ENCODE peak calls at places on chromosomes 1 and 21, in seven cellular contexts. H is H1, L is mesenchymal stem cell, G is H9, C is IMR-90, Q is neuronal stem cell, T is trophoblast cell. J is an unnamed sample.

GRCh38 chr1:94970783-94971182 is 43.9 kb upstream of the CNN3 start:
- DNase-seq in H (no peak), L (no peak), G (no peak), C (no peak), Q (no peak), T (peak; percentile 61), J (peak; percentile 67)

GRCh38 chr1:10152709-10153284 is 57.6 kb upstream of the KIF1B start:
- DNase-seq in H (no peak), L (peak; percentile 48), G (peak; percentile 75), C (peak; percentile 48), Q (peak; percentile 26), T (peak; percentile 67), J (peak; percentile 68)

GRCh38 chr1:30617161-30617560 is 106.2 kb downstream of the MATN1 start:
- DNase-seq in H (no peak), L (no peak), G (no peak), C (no peak), Q (no peak), T (peak; percentile 10), J (peak; percentile 34)

GRCh38 chr1:7478797-7479499 is 292.1 kb upstream of the VAMP3 start:
- DNase-seq in H (no peak), L (peak; percentile 98), G (no peak), C (peak; percentile 100), Q (no peak), T (peak; percentile 37), J (no peak)

GRCh38 chr1:9872430-9873165 is 37.5 kb downstream of the CTNNBIP1 start:
- DNase-seq in H (no peak), L (no peak), G (no peak), C (peak; percentile 68), Q (no peak), T (no peak), J (no peak)

GRCh38 chr21:33797565-33797964 is 118.0 kb downstream of the ATP5PO start:
- DNase-seq in H (no peak), L (no peak), G (no peak), C (no peak), Q (no peak), T (no peak), J (no peak)

GRCh38 chr1:183267646-183268431 is 81.8 kb downstream of the LAMC2 start:
- DNase-seq in H (no peak), L (peak; percentile 75), G (no peak), C (peak; percentile 99), Q (no peak), T (peak; percentile 72), J (no peak)

GRCh38 chr1:178768423-178768822 is 43.4 kb downstream of the RALGPS2 start:
- DNase-seq in H (no peak), L (peak; percentile 20), G (peak; percentile 35), C (no peak), Q (peak; percentile 5), T (peak; percentile 73), J (peak; percentile 66)

GRCh38 chr1:169180167-169180566 is 73.7 kb downstream of the ATP1B1 start:
- DNase-seq in H (no peak), L (no peak), G (no peak), C (no peak), Q (no peak), T (no peak), J (no peak)

GRCh38 chr1:197441990-197442389 is 173.9 kb downstream of the CRB1 start:
- DNase-seq in H (peak; percentile 19), L (peak; percentile 31), G (no peak), C (peak; percentile 74), Q (no peak), T (no peak), J (peak; percentile 37)

GRCh38 chr1:49364676-49365075 is 588.0 kb upstream of the BEND5 start:
- DNase-seq in H (no peak), L (no peak), G (no peak), C (no peak), Q (no peak), T (peak; percentile 28), J (peak; percentile 39)

GRCh38 chr1:78069784-78070183 is 24.0 kb downstream of the GIPC2 start:
- DNase-seq in H (no peak), L (no peak), G (no peak), C (no peak), Q (no peak), T (no peak), J (no peak)

GRCh38 chr1:227766653-227767277 is 31.5 kb downstream of the SNAP47 start:
- DNase-seq in H (no peak), L (no peak), G (no peak), C (no peak), Q (no peak), T (no peak), J (no peak)

GRCh38 chr1:27377760-27378495 is 3.3 kb upstream of the FCN3 start:
- DNase-seq in H (no peak), L (no peak), G (no peak), C (no peak), Q (no peak), T (no peak), J (no peak)

GRCh38 chr1:25918615-25919014 is 12.4 kb upstream of the STMN1 start:
- DNase-seq in H (no peak), L (no peak), G (peak; percentile 51), C (no peak), Q (no peak), T (no peak), J (no peak)

GRCh38 chr1:112625696-112626095 is 6.1 kb downstream of the CAPZA1 start:
- DNase-seq in H (no peak), L (peak; percentile 56), G (no peak), C (no peak), Q (no peak), T (peak; percentile 92), J (no peak)

GRCh38 chr1:53073899-53074311 is 11.9 kb downstream of the PODN start:
- DNase-seq in H (no peak), L (no peak), G (peak; percentile 14), C (no peak), Q (no peak), T (no peak), J (no peak)

GRCh38 chr1:42135426-42135825 is 17.8 kb upstream of the GUCA2B start:
- DNase-seq in H (no peak), L (no peak), G (no peak), C (no peak), Q (no peak), T (peak; percentile 83), J (no peak)

GRCh38 chr1:171636141-171636540 is 14.1 kb downstream of the MYOCOS start:
- DNase-seq in H (no peak), L (no peak), G (peak; percentile 29), C (no peak), Q (no peak), T (no peak), J (no peak)

GRCh38 chr1:32100359-32100758 is 7.5 kb upstream of the KPNA6 start:
- DNase-seq in H (no peak), L (no peak), G (no peak), C (no peak), Q (no peak), T (peak; percentile 89), J (no peak)

GRCh38 chr1:32101233-32101681 is 6.6 kb upstream of the KPNA6 start:
- DNase-seq in H (no peak), L (peak; percentile 57), G (no peak), C (peak; percentile 75), Q (no peak), T (peak; percentile 58), J (peak; percentile 68)

GRCh38 chr1:32105338-32105737 is 2.5 kb upstream of the KPNA6 start:
- DNase-seq in H (no peak), L (no peak), G (no peak), C (no peak), Q (no peak), T (no peak), J (no peak)

GRCh38 chr1:32106663-32107273 is 1.1 kb upstream of the KPNA6 start:
- DNase-seq in H (no peak), L (no peak), G (no peak), C (no peak), Q (no peak), T (peak; percentile 21), J (no peak)

GRCh38 chr1:32104127-32104526 is 3.7 kb upstream of the KPNA6 start:
- DNase-seq in H (no peak), L (no peak), G (no peak), C (no peak), Q (no peak), T (no peak), J (peak; percentile 44)
- H3K23ac ChIP-seq in H (no peak overlapping the region), L (no peak overlapping the region), G (no peak overlapping the region), C (no peak overlapping the region), Q (no peak overlapping the region), T (no peak overlapping the region), J (no peak overlapping the region)

GRCh38 chr1:208772891-208773290 is 528.7 kb upstream of the PLXNA2 start:
- DNase-seq in H (no peak), L (no peak), G (no peak), C (no peak), Q (no peak), T (no peak), J (no peak)
- H3K4ac ChIP-seq in H (no peak overlapping the region), L (no peak overlapping the region), G (no peak overlapping the region), C (no peak overlapping the region), Q (no peak overlapping the region), T (no peak overlapping the region), J (no peak overlapping the region)

GRCh38 chr1:220670365-220670764 is 19.8 kb upstream of the C1orf115 start:
- DNase-seq in H (no peak), L (no peak), G (no peak), C (no peak), Q (no peak), T (no peak), J (no peak)

GRCh38 chr1:220669005-220669404 is 21.2 kb upstream of the C1orf115 start:
- DNase-seq in H (no peak), L (no peak), G (no peak), C (no peak), Q (no peak), T (no peak), J (no peak)

DNA sequence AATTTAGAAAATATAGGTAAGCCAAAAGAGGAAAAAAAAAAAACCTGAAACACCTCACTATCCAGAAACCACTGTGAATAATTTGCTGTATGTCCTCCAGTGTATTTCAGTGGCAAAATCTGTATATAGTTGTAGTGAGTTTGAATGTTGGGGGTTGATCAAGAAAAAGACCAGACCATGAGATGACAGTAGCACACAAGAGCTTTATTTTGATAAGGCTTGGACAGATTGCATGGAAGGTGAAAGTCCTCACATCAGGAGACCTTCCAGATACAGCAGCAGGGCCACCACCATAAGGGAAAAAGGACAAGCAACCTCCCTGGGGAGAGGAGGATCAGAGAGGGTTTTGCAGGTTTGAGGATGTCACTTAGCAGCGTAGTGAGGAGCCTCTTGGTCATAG is 16.2 kb upstream of the C1orf115 start:
- DNase-seq in H (no peak), L (no peak), G (no peak), C (no peak), Q (no peak), T (no peak), J (no peak)
- H3K23ac ChIP-seq in H (no peak overlapping the region), L (no peak overlapping the region), G (no peak overlapping the region), C (no peak overlapping the region), Q (no peak overlapping the region), T (no peak overlapping the region), J (no peak overlapping the region)

DNA sequence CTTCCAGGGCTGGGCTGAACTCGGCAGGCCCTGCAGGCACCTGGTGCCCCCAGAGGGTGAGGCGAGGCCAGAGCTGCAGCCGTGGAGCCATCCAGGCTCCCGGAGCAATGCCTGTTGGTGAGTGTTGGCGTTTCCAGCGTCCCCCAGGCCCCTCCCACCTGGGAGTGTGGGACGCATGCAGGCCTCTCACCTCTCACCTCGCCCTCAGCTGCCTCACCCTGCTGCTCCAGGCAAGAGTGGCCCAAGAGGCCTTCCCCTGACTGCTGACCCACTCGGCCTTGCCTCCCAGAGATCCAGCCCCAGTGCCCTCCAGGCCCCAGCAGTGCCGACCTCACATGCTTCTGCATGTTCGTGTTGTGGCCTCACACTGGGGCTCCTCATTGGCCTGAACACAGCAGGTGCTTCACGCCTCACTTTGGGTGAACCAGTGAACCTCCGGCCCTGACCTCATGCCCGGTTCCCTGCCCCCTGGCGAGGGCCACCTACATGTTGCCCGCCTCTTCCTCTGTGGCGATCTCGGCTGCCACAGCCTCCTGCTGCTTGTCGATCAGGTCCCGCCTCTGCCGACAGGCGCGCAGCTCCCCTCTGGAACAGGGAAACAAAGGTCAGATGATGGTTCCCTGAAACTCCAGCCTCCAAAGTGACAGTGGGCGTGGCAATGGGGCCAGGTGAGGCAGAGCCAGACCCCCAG is 17.0 kb downstream of the CFAP74 start:
- DNase-seq in H (no peak), L (no peak), G (no peak), C (no peak), Q (no peak), T (peak; percentile 54), J (no peak)
- H3K4ac ChIP-seq in H (no peak overlapping the region), L (no peak overlapping the region), G (no peak overlapping the region), C (no peak overlapping the region), Q (peak overlapping the region; percentile 84), T (no peak overlapping the region), J (no peak overlapping the region)

J was measured in mesendoderm.